ENCODE peak calls at places on chromosomes 16 and 17, in five cellular contexts. W is thoracic aorta, Q is kidney, R is neural progenitor cell, L is ovary. G is an unnamed sample.

GRCh38 chr17:39132192-39132600 is 19.2 kb downstream of the PLXDC1 start:
- DNase-seq in Q (no peak), L (peak), W (no peak), R (peak), G (no peak)

GRCh38 chr17:76370261-76370993 is 14.0 kb upstream of the SPHK1 start:
- DNase-seq in Q (peak), R (no peak), L (no peak), W (peak), G (peak)

GRCh38 chr17:68228817-68229570 is 18.8 kb upstream of the AMZ2 start:
- DNase-seq in W (no peak), Q (no peak), L (no peak), R (no peak), G (no peak)

GRCh38 chr17:27649929-27650328 is 18.9 kb downstream of the LGALS9 start:
- DNase-seq in Q (peak), L (no peak), R (no peak), W (no peak), G (no peak)

GRCh38 chr17:82022310-82022980 is at the start of gene CENPX:
- DNase-seq in Q (no peak), R (peak), L (no peak), W (no peak), G (no peak)

GRCh38 chr17:41510251-41511065 is 5.0 kb upstream of the KRT13 start:
- DNase-seq in L (no peak), Q (no peak), W (no peak), R (no peak), G (no peak)

GRCh38 chr17:79777166-79777843 is 643 bp upstream of the CBX2 start:
- DNase-seq in Q (peak), R (peak), W (no peak), L (peak), G (no peak)

GRCh38 chr17:82943339-82943738 is 103.5 kb upstream of the ZNF750 start:
- DNase-seq in Q (peak), R (no peak), W (no peak), L (peak), G (peak)

GRCh38 chr16:9039208-9039607 is 52.2 kb upstream of the HAPSTR1 start:
- DNase-seq in L (no peak), R (peak), W (no peak), Q (no peak), G (no peak)

GRCh38 chr16:10961231-10961630 is 16.9 kb downstream of the CLEC16A start:
- DNase-seq in Q (no peak), R (no peak), L (no peak), W (peak), G (no peak)

GRCh38 chr17:28523876-28524275 is 17.7 kb downstream of the FOXN1 start:
- DNase-seq in Q (no peak), L (no peak), W (no peak), R (no peak), G (no peak)

GRCh38 chr16:14324581-14324980 is 253.5 kb downstream of the MRTFB start:
- DNase-seq in R (no peak), Q (no peak), L (no peak), W (no peak), G (no peak)

GRCh38 chr17:75209061-75209460 is 3.6 kb downstream of the NUP85 start:
- DNase-seq in Q (peak), R (no peak), W (no peak), L (no peak), G (no peak)

GRCh38 chr16:9965079-9965478 is 217.1 kb downstream of the GRIN2A start:
- DNase-seq in R (no peak), Q (no peak), L (no peak), W (no peak), G (no peak)

GRCh38 chr17:39328815-39329214 is 72.6 kb downstream of the FBXL20 start:
- DNase-seq in Q (no peak), W (no peak), R (no peak), L (no peak), G (no peak)

GRCh38 chr17:37772982-37773381 is 28.1 kb upstream of the HNF1B start:
- DNase-seq in R (no peak), W (no peak), Q (no peak), L (no peak), G (no peak)

GRCh38 chr16:49350265-49351103 is 23.1 kb upstream of the C16orf78 start:
- DNase-seq in W (no peak), R (peak), L (peak), Q (peak), G (no peak)

GRCh38 chr17:21113106-21113690 is 13.6 kb upstream of the DHRS7B start:
- DNase-seq in W (no peak), L (no peak), R (no peak), Q (no peak), G (no peak)
- H3K4me3 ChIP-seq in W (no peak), L (no peak), R (no peak), Q (no peak), G (no peak)

GRCh38 chr17:2174048-2174447 is 119.1 kb downstream of the HIC1 start:
- DNase-seq in W (no peak), L (no peak), Q (no peak), R (no peak), G (no peak)

GRCh38 chr17:2177235-2177811 is 122.4 kb downstream of the HIC1 start:
- DNase-seq in Q (no peak), L (no peak), W (no peak), R (no peak), G (no peak)

GRCh38 chr17:2176484-2177175 is 121.7 kb downstream of the HIC1 start:
- DNase-seq in Q (no peak), R (no peak), W (no peak), L (no peak), G (no peak)

GRCh38 chr17:2174471-2175293 is 119.8 kb downstream of the HIC1 start:
- DNase-seq in W (no peak), L (peak), R (no peak), Q (peak), G (no peak)

GRCh38 chr17:2175294-2175628 is 120.4 kb downstream of the HIC1 start:
- DNase-seq in W (no peak), R (no peak), L (no peak), Q (no peak), G (no peak)
- H3K27ac ChIP-seq in W (peak), R (no peak), L (no peak), Q (peak), G (peak)

GRCh38 chr17:7982171-7982570 is 20.2 kb upstream of the GUCY2D start:
- DNase-seq in W (no peak), Q (no peak), L (no peak), R (no peak), G (no peak)

GRCh38 chr17:7984904-7985303 is 17.5 kb upstream of the GUCY2D start:
- DNase-seq in W (no peak), L (no peak), Q (no peak), R (no peak), G (no peak)

GRCh38 chr17:7987112-7987893 is 15.1 kb upstream of the GUCY2D start:
- DNase-seq in R (no peak), L (no peak), Q (no peak), W (no peak), G (no peak)

GRCh38 chr17:7977805-7978204 is 24.6 kb upstream of the GUCY2D start:
- DNase-seq in L (no peak), Q (no peak), R (no peak), W (no peak), G (no peak)

GRCh38 chr17:7982666-7983065 is 19.7 kb upstream of the GUCY2D start:
- DNase-seq in W (no peak), Q (no peak), L (no peak), R (peak), G (no peak)
- H3K4me3 ChIP-seq in W (no peak), Q (no peak), L (no peak), R (no peak), G (no peak)

GRCh38 chr16:85326794-85327181 is 214.5 kb upstream of the CIBAR2 start:
- DNase-seq in Q (no peak), L (no peak), W (no peak), R (no peak), G (no peak)
- H3K27ac ChIP-seq in Q (no peak), L (no peak), W (no peak), R (no peak), G (no peak)

DNA sequence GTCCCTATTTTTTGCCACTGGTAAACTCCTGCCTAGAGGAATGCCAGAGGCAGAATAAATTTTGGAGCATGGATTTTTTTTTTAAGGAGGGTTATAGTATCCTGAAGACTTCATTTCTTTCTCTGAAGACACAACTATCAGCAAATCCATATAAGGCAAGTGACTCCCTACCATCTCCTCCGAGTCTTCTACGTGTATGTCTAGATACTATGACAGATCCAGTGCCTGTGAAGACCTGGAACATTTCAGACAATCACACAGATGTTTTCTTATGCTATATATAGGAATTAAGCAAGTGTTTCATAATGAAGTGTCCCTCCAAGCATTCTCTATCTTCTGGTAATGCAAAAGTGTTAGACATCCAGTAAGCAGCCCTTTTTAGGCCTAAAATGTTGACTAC is 255.5 kb upstream of the TBX2 start:
- DNase-seq in W (no peak), Q (no peak), L (no peak), R (no peak), G (no peak)
- H3K4me3 ChIP-seq in W (no peak), Q (no peak), L (no peak), R (no peak), G (no peak)

GRCh38 chr17:17815062-17815406 is 21.8 kb downstream of the SREBF1 start:
- DNase-seq in R (no peak), L (no peak), Q (no peak), W (no peak), G (no peak)

GRCh38 chr17:17815436-17816200 is 21.2 kb downstream of the SREBF1 start:
- DNase-seq in R (no peak), W (no peak), L (no peak), Q (no peak), G (no peak)

GRCh38 chr17:17813725-17814095 is 23.1 kb downstream of the SREBF1 start:
- DNase-seq in R (no peak), Q (no peak), L (no peak), W (no peak), G (no peak)

GRCh38 chr17:17813055-17813724 is 23.6 kb downstream of the SREBF1 start:
- DNase-seq in W (no peak), R (no peak), L (no peak), Q (no peak), G (no peak)

GRCh38 chr17:17814162-17815061 is 22.4 kb downstream of the SREBF1 start:
- DNase-seq in W (no peak), Q (no peak), R (no peak), L (no peak), G (no peak)
- H3K27ac ChIP-seq in W (no peak), Q (no peak), R (no peak), L (no peak), G (no peak)

GRCh38 chr16:88805340-88805715 is 1.7 kb downstream of the CDT1 start:
- DNase-seq in W (no peak), R (no peak), Q (no peak), L (no peak), G (no peak)
- H3K4me3 ChIP-seq in W (no peak), R (no peak), Q (no peak), L (no peak), G (no peak)

GRCh38 chr16:85146922-85147651 is 34.8 kb upstream of the CIBAR2 start:
- DNase-seq in R (no peak), Q (peak), L (no peak), W (no peak), G (no peak)
- H3K27ac ChIP-seq in R (no peak), Q (peak), L (no peak), W (no peak), G (no peak)

GRCh38 chr17:19707728-19708221 is 8.6 kb downstream of the SLC47A2 start:
- DNase-seq in W (no peak), Q (no peak), L (no peak), R (no peak), G (no peak)

GRCh38 chr17:19709841-19710240 is 6.5 kb downstream of the SLC47A2 start:
- DNase-seq in R (no peak), Q (no peak), W (no peak), L (no peak), G (peak)

GRCh38 chr17:19705771-19706770 is 10.3 kb downstream of the SLC47A2 start:
- DNase-seq in L (no peak), W (no peak), R (peak), Q (no peak), G (no peak)

GRCh38 chr17:19706791-19707727 is 9.3 kb downstream of the SLC47A2 start:
- DNase-seq in Q (no peak), W (no peak), R (peak), L (no peak), G (no peak)

GRCh38 chr17:19708431-19709175 is 7.8 kb downstream of the SLC47A2 start:
- DNase-seq in Q (no peak), L (no peak), W (no peak), R (no peak), G (no peak)
- H3K4me3 ChIP-seq in Q (no peak), L (no peak), W (no peak), R (no peak), G (no peak)

DNA sequence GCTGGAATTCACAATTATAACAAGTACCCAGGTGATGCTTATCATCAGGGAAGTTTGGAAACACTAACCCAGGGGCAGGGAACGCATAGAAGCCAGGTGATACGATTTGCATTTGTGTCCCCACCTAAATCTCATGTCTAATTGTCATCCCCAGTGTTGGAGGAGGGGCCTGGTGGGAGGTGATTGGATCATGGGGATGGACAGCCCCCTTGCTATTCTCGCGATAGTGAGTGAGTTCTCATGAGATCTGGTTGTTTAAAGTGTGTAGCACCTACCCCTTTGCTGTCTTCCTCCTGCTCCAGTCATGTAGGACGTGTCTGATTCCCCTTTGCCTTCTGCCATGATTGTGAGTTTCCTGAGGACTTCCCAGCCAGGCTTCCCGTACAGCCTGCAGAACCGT is 276.3 kb downstream of the UTP18 start:
- DNase-seq in R (no peak), W (no peak), Q (no peak), L (no peak), G (no peak)
- H3K27ac ChIP-seq in R (no peak), W (no peak), Q (no peak), L (no peak), G (no peak)

G was measured in coronary artery.